ENCODE peak calls at places on chromosome 6, in five cellular contexts. One of them, this sample, is unnamed.

GRCh38 chr6:116476021-116476678 is 15.0 kb downstream of the CALHM6 start:
- DNase-seq in endothelial cell of umbilical vein: no peak
- DNase-seq in H1: no peak
- DNase-seq in HL-60: peak; percentile 84
- DNase-seq in GM23338: no peak
- DNase-seq in this sample: no peak

GRCh38 chr6:135630789-135631376 is 133.3 kb upstream of the AHI1 start:
- DNase-seq in endothelial cell of umbilical vein: peak; percentile 91
- DNase-seq in H1: no peak
- DNase-seq in HL-60: no peak
- DNase-seq in GM23338: peak; percentile 28
- DNase-seq in this sample: no peak

GRCh38 chr6:47366335-47366879 is 56.7 kb upstream of the TNFRSF21 start:
- DNase-seq in endothelial cell of umbilical vein: no peak
- DNase-seq in H1: no peak
- DNase-seq in HL-60: no peak
- DNase-seq in GM23338: no peak
- DNase-seq in this sample: no peak

GRCh38 chr6:93416575-93417420 is 2.6 kb downstream of the EPHA7 start:
- DNase-seq in endothelial cell of umbilical vein: peak; percentile 10
- DNase-seq in H1: peak; percentile 79
- DNase-seq in HL-60: no peak
- DNase-seq in GM23338: peak; percentile 79
- DNase-seq in this sample: no peak

GRCh38 chr6:26122402-26122792 is 35.2 kb downstream of the HFE start:
- DNase-seq in endothelial cell of umbilical vein: no peak
- DNase-seq in H1: peak; percentile 56
- DNase-seq in HL-60: no peak
- DNase-seq in GM23338: peak; percentile 68
- DNase-seq in this sample: no peak

GRCh38 chr6:35583893-35584688 is 71.4 kb upstream of the TULP1 start:
- DNase-seq in endothelial cell of umbilical vein: peak; percentile 82
- DNase-seq in H1: peak; percentile 74
- DNase-seq in HL-60: peak; percentile 72
- DNase-seq in GM23338: peak; percentile 91
- DNase-seq in this sample: peak; percentile 70

GRCh38 chr6:4797590-4797989 is 21.4 kb downstream of the CDYL start:
- DNase-seq in endothelial cell of umbilical vein: no peak
- DNase-seq in H1: no peak
- DNase-seq in HL-60: no peak
- DNase-seq in GM23338: no peak
- DNase-seq in this sample: no peak

GRCh38 chr6:73983367-73983766 is 287.4 kb downstream of the CD109 start:
- DNase-seq in endothelial cell of umbilical vein: no peak
- DNase-seq in H1: no peak
- DNase-seq in HL-60: no peak
- DNase-seq in GM23338: no peak
- DNase-seq in this sample: no peak

GRCh38 chr6:21098134-21098533 is 495.4 kb upstream of the SOX4 start:
- DNase-seq in endothelial cell of umbilical vein: no peak
- DNase-seq in H1: no peak
- DNase-seq in HL-60: no peak
- DNase-seq in GM23338: peak; percentile 53
- DNase-seq in this sample: no peak

GRCh38 chr6:26205625-26206574 is 118.7 kb downstream of the HFE start:
- DNase-seq in endothelial cell of umbilical vein: peak; percentile 92
- DNase-seq in H1: no peak
- DNase-seq in HL-60: peak; percentile 73
- DNase-seq in GM23338: peak; percentile 70
- DNase-seq in this sample: peak; percentile 41

GRCh38 chr6:1786455-1787108 is 176.9 kb downstream of the FOXC1 start:
- DNase-seq in endothelial cell of umbilical vein: peak; percentile 74
- DNase-seq in H1: no peak
- DNase-seq in HL-60: no peak
- DNase-seq in GM23338: no peak
- DNase-seq in this sample: no peak

GRCh38 chr6:14120556-14120955 is 3.0 kb downstream of the CD83 start:
- DNase-seq in endothelial cell of umbilical vein: no peak
- DNase-seq in H1: no peak
- DNase-seq in HL-60: no peak
- DNase-seq in GM23338: no peak
- DNase-seq in this sample: no peak

GRCh38 chr6:14125346-14125745 is 7.8 kb downstream of the CD83 start:
- DNase-seq in endothelial cell of umbilical vein: no peak
- DNase-seq in H1: no peak
- DNase-seq in HL-60: no peak
- DNase-seq in GM23338: no peak
- DNase-seq in this sample: no peak

GRCh38 chr6:14123331-14124105 is 5.9 kb downstream of the CD83 start:
- DNase-seq in endothelial cell of umbilical vein: no peak
- DNase-seq in H1: no peak
- DNase-seq in HL-60: peak; percentile 49
- DNase-seq in GM23338: no peak
- DNase-seq in this sample: no peak

GRCh38 chr6:14119764-14120163 is 2.2 kb downstream of the CD83 start:
- DNase-seq in endothelial cell of umbilical vein: no peak
- DNase-seq in H1: no peak
- DNase-seq in HL-60: no peak
- DNase-seq in GM23338: no peak
- DNase-seq in this sample: no peak

GRCh38 chr6:14121936-14122344 is 4.4 kb downstream of the CD83 start:
- DNase-seq in endothelial cell of umbilical vein: no peak
- DNase-seq in H1: no peak
- DNase-seq in HL-60: peak; percentile 82
- DNase-seq in GM23338: no peak
- DNase-seq in this sample: no peak
- H3K4me3 ChIP-seq in endothelial cell of umbilical vein: no peak overlapping the region
- H3K4me3 ChIP-seq in H1: no peak overlapping the region
- H3K4me3 ChIP-seq in HL-60: no peak overlapping the region
- H3K4me3 ChIP-seq in GM23338: no peak overlapping the region
- H3K4me3 ChIP-seq in this sample: no peak overlapping the region

GRCh38 chr6:134288538-134289203 is 29.2 kb downstream of the SGK1 start:
- DNase-seq in endothelial cell of umbilical vein: peak; percentile 74
- DNase-seq in H1: no peak
- DNase-seq in HL-60: peak; percentile 74
- DNase-seq in GM23338: no peak
- DNase-seq in this sample: no peak
- TF ChIP-seq POLR2AphosphoS5 in endothelial cell of umbilical vein: no peak
- TF ChIP-seq POLR2AphosphoS5 in H1: no peak
- TF ChIP-seq POLR2AphosphoS5 in HL-60: no peak
- TF ChIP-seq POLR2AphosphoS5 in GM23338: no peak
- TF ChIP-seq POLR2AphosphoS5 in this sample: no peak

DNA sequence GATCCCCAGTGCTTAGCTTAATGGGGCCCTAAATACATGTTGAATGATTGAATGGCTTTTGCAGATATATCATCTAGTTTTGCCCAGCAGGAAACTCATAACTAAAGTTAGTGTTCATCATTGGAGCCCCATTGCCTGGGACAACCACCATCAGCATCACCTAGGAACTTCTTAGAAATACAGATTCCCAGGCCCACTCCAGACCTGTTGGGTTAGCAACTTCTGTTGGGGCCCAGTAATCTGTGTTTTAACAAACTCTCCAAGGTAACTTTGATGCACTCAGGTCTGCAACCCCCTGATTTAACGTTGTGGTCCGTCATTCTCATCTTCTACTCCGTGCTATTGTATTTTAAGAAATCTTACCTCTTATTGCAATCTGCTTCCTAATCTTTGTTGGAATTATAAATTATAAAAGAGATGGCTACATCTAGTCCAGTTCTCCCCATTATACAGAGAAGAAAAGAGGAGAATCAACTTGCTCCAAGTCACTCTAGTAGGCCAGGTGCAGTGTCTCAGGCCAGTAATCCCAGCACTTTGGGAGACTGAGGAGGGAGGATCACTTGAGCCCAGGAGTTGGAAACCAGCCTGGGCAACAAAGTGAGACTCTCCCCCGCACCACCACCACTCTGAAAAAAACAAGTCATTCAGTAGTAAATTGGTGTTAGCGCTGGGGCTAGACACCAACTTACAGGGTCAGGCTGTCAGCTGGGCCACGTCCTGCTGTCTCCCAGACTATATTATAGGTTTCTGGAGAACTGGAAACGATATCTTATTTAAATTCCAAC is 13.7 kb downstream of the FOXP4 start:
- DNase-seq in endothelial cell of umbilical vein: no peak
- DNase-seq in H1: no peak
- DNase-seq in HL-60: no peak
- DNase-seq in GM23338: peak; percentile 60
- DNase-seq in this sample: no peak
- H3K4me3 ChIP-seq in endothelial cell of umbilical vein: no peak overlapping the region
- H3K4me3 ChIP-seq in H1: peak overlapping the region; percentile 76
- H3K4me3 ChIP-seq in HL-60: no peak overlapping the region
- H3K4me3 ChIP-seq in GM23338: peak overlapping the region; percentile 88
- H3K4me3 ChIP-seq in this sample: peak overlapping the region; percentile 42

GRCh38 chr6:140571139-140571538 is 1196.7 kb upstream of the CITED2 start:
- DNase-seq in endothelial cell of umbilical vein: no peak
- DNase-seq in H1: no peak
- DNase-seq in HL-60: no peak
- DNase-seq in GM23338: no peak
- DNase-seq in this sample: no peak
- TF ChIP-seq POLR2AphosphoS5 in endothelial cell of umbilical vein: no peak
- TF ChIP-seq POLR2AphosphoS5 in H1: no peak
- TF ChIP-seq POLR2AphosphoS5 in HL-60: no peak
- TF ChIP-seq POLR2AphosphoS5 in GM23338: no peak
- TF ChIP-seq POLR2AphosphoS5 in this sample: no peak